ENCODE peak calls at places on chromosomes 11 and 22, in four cellular contexts. P is NCI-H1930, O is tibial artery, Z is kidney. H is an unnamed sample.

GRCh38 chr11:72114570-72114969 is 2.1 kb upstream of the ANAPC15 start:
- DNase-seq in P (no peak), O (no peak), Z (no peak), H (no peak)

GRCh38 chr11:36035454-36035853 is 91.6 kb downstream of the LDLRAD3 start:
- DNase-seq in P (no peak), O (no peak), Z (no peak), H (no peak)

GRCh38 chr11:88016392-88017020 is 158.7 kb downstream of the RAB38 start:
- DNase-seq in P (peak; percentile 57), O (peak; percentile 86), Z (no peak), H (peak; percentile 17)

GRCh38 chr22:50627452-50627913 is 469 bp downstream of the ARSA start:
- DNase-seq in P (no peak), O (no peak), Z (no peak), H (no peak)

GRCh38 chr11:619625-620050 is 3.9 kb upstream of the IRF7 start:
- DNase-seq in P (no peak), O (no peak), Z (peak; percentile 69), H (no peak)

GRCh38 chr11:72309074-72309598 is 65.2 kb upstream of the PHOX2A start:
- DNase-seq in P (no peak), O (no peak), Z (no peak), H (no peak)

GRCh38 chr11:27282141-27282590 is 80.8 kb downstream of the CCDC34 start:
- DNase-seq in P (no peak), O (peak; percentile 46), Z (peak; percentile 82), H (peak; percentile 26)

GRCh38 chr22:42520663-42521546 is 1.3 kb upstream of the RRP7A start:
- DNase-seq in P (no peak), O (no peak), Z (peak; percentile 70), H (no peak)

GRCh38 chr11:69530278-69531070 is 49.0 kb downstream of the LINC01488 start:
- DNase-seq in P (no peak), O (peak; percentile 28), Z (no peak), H (no peak)

GRCh38 chr11:117412653-117413275 is 85.1 kb downstream of the CEP164 start:
- DNase-seq in P (no peak), O (no peak), Z (no peak), H (no peak)

GRCh38 chr22:24205438-24206189 is 24.3 kb downstream of the SUSD2 start:
- DNase-seq in P (no peak), O (no peak), Z (no peak), H (no peak)

GRCh38 chr11:29231991-29232390 is 784.8 kb downstream of the KCNA4 start:
- DNase-seq in P (no peak), O (no peak), Z (no peak), H (no peak)